ENCODE peak calls at places on chromosomes 13 and 19, in ten cellular contexts. U is heart right ventricle, I is astrocyte, P is uterus, X is cardiac fibroblast, J is psoas muscle, Q is fibroblast of lung, Y is fibroblast of villous mesenchyme, T is spleen, W is choroid plexus epithelial cell. E is an unnamed sample.

GRCh38 chr13:79679334-79679733 is 198.4 kb downstream of the NDFIP2 start:
- DNase-seq in U (peak), I (peak), P (peak), X (peak), J (peak), Q (peak), Y (peak), T (no peak), W (peak), E (peak)

GRCh38 chr13:30453727-30454126 is 12.0 kb downstream of the HMGB1 start:
- DNase-seq in U (no peak), I (no peak), P (no peak), X (peak), J (no peak), Q (no peak), Y (peak), T (no peak), W (peak), E (peak)

GRCh38 chr19:15448778-15449619 is 757 bp downstream of the WIZ start:
- DNase-seq in U (no peak), I (no peak), P (no peak), X (no peak), J (peak), Q (peak), Y (no peak), T (peak), W (no peak), E (no peak)

GRCh38 chr19:50357178-50358100 is 8.0 kb downstream of the NAPSA start:
- DNase-seq in U (peak), I (peak), P (peak), X (peak), J (peak), Q (peak), Y (peak), T (peak), W (peak), E (peak)

GRCh38 chr13:36275190-36276002 is 22.2 kb downstream of the CCDC169 start:
- DNase-seq in U (peak), I (peak), P (peak), X (peak), J (no peak), Q (peak), Y (peak), T (no peak), W (peak), E (peak)

GRCh38 chr19:48896191-48896720 is 2.3 kb downstream of the TULP2 start:
- DNase-seq in U (peak), I (no peak), P (peak), X (no peak), J (peak), Q (peak), Y (peak), T (peak), W (peak), E (peak)

GRCh38 chr19:18764591-18765051 is 26.5 kb downstream of the COMP start:
- DNase-seq in U (no peak), I (no peak), P (no peak), X (no peak), J (no peak), Q (no peak), Y (no peak), T (no peak), W (no peak), E (peak)

GRCh38 chr13:25375727-25376358 is 4.1 kb downstream of the ATP8A2 start:
- DNase-seq in U (peak), I (no peak), P (no peak), X (peak), J (no peak), Q (peak), Y (peak), T (no peak), W (peak), E (peak)

GRCh38 chr19:903266-903797 is 9.7 kb downstream of the R3HDM4 start:
- DNase-seq in U (no peak), I (peak), P (no peak), X (no peak), J (peak), Q (peak), Y (peak), T (no peak), W (no peak), E (no peak)

GRCh38 chr19:30788105-30788765 is 416.1 kb downstream of the ZNF536 start:
- DNase-seq in U (no peak), I (no peak), P (no peak), X (no peak), J (no peak), Q (no peak), Y (no peak), T (no peak), W (no peak), E (no peak)

GRCh38 chr19:52229524-52229923 is 39.7 kb downstream of the PPP2R1A start:
- DNase-seq in U (no peak), I (no peak), P (no peak), X (no peak), J (no peak), Q (no peak), Y (no peak), T (no peak), W (no peak), E (no peak)

GRCh38 chr13:106610511-106610910 is 42.6 kb upstream of the ARGLU1 start:
- DNase-seq in U (no peak), I (peak), P (no peak), X (peak), J (no peak), Q (peak), Y (no peak), T (no peak), W (peak), E (peak)

GRCh38 chr13:22332411-22332810 is 661.5 kb downstream of the FGF9 start:
- DNase-seq in U (no peak), I (no peak), P (no peak), X (no peak), J (no peak), Q (no peak), Y (no peak), T (no peak), W (no peak), E (no peak)

GRCh38 chr13:21676611-21677021 is 5.7 kb downstream of the FGF9 start:
- DNase-seq in U (no peak), I (no peak), P (no peak), X (no peak), J (no peak), Q (no peak), Y (no peak), T (no peak), W (no peak), E (no peak)

GRCh38 chr19:34999498-35000337 is at the start of gene GRAMD1A:
- DNase-seq in U (peak), I (peak), P (peak), X (peak), J (peak), Q (peak), Y (peak), T (peak), W (peak), E (peak)

GRCh38 chr13:111620586-111620985 is 300.1 kb downstream of the TEX29 start:
- DNase-seq in U (no peak), I (no peak), P (no peak), X (no peak), J (no peak), Q (no peak), Y (no peak), T (no peak), W (no peak), E (no peak)

GRCh38 chr19:3358919-3359849 is 7.2 kb upstream of the NFIC start:
- DNase-seq in U (peak), I (no peak), P (peak), X (no peak), J (peak), Q (peak), Y (peak), T (peak), W (peak), E (peak)

GRCh38 chr13:109818891-109819290 is 32.5 kb upstream of the IRS2 start:
- DNase-seq in U (no peak), I (peak), P (no peak), X (peak), J (no peak), Q (peak), Y (no peak), T (no peak), W (no peak), E (peak)

GRCh38 chr19:49442354-49442753 is 1.0 kb upstream of the SLC17A7 start:
- DNase-seq in U (peak), I (no peak), P (peak), X (no peak), J (peak), Q (no peak), Y (no peak), T (no peak), W (no peak), E (no peak)

GRCh38 chr13:102770435-102770834 is 3.2 kb downstream of the TEX30 start:
- DNase-seq in U (no peak), I (no peak), P (no peak), X (peak), J (no peak), Q (no peak), Y (no peak), T (no peak), W (peak), E (no peak)

GRCh38 chr13:94825507-94825906 is 113.2 kb upstream of the SOX21 start:
- DNase-seq in U (peak), I (peak), P (peak), X (peak), J (peak), Q (peak), Y (peak), T (no peak), W (peak), E (peak)

GRCh38 chr13:32538621-32539246 is at the start of gene N4BP2L2:
- DNase-seq in U (peak), I (peak), P (peak), X (peak), J (peak), Q (peak), Y (peak), T (peak), W (peak), E (peak)
- TF ChIP-seq CTCF in U (no peak), I (peak), P (peak), X (peak), J (no peak), Q (peak), Y (peak), T (no peak), W (peak), E (peak)

DNA sequence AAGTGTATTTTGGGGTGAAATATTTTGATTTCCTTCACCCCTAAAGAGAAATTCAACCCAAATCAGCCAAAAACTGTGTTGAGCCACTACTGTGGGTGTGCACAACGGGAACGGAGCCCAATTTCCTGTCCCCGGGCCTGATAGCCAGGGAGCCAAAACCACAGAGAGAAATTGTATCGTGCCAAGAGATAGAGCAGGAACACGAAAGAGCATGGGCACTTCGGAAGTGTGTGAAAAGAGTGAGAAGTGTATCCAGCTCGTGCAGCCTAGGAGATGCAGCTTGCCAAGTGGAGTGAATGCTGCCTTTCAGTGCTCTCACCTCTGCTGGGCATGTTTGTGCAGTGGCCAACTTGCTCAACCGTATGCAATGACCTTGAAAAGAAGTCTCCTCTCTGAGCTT is 19.4 kb upstream of the PLEKHF1 start:
- DNase-seq in U (peak), I (peak), P (no peak), X (peak), J (peak), Q (peak), Y (no peak), T (peak), W (peak), E (peak)
- H3K4me3 ChIP-seq in U (no peak), I (peak), P (no peak), X (no peak), J (no peak), Q (no peak), Y (no peak), T (no peak), W (no peak), E (no peak)

GRCh38 chr13:59166174-59166573 is 997.6 kb downstream of the DIAPH3 start:
- DNase-seq in U (no peak), I (no peak), P (no peak), X (no peak), J (no peak), Q (peak), Y (no peak), T (no peak), W (peak), E (no peak)
- TF ChIP-seq CTCF in U (no peak), I (no peak), P (no peak), X (no peak), J (no peak), Q (no peak), Y (no peak), T (no peak), W (no peak), E (no peak)

GRCh38 chr13:50387124-50387581 is 371.9 kb downstream of the KCNRG start:
- DNase-seq in U (peak), I (peak), P (peak), X (peak), J (peak), Q (peak), Y (no peak), T (peak), W (peak), E (peak)
- H3K4me3 ChIP-seq in U (peak), I (no peak), P (no peak), X (no peak), J (peak), Q (no peak), Y (no peak), T (no peak), W (no peak), E (peak)

DNA sequence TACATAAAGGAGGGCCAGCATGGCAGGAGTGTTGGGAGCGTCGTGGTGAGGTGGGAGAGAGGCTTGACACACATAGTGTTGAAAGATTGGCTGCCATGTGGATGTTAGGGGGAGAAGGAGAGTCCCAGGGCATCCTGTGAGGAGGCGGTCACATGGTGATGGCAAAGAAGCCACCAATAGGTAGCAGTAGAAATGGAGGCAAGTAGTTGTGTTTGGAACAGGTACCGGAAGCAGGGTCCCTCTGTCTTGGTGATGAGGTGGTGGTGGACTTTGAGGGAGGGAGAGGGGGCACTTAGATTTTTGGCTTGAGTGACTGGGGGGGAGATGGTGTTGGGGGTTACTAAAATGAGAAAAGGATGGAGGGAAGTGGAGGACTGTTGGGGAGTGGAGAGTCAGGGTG is 193.2 kb upstream of the RNF113B start:
- DNase-seq in U (no peak), I (no peak), P (no peak), X (no peak), J (no peak), Q (no peak), Y (no peak), T (no peak), W (no peak), E (no peak)
- TF ChIP-seq CTCF in U (no peak), I (no peak), P (no peak), X (no peak), J (no peak), Q (no peak), Y (no peak), T (no peak), W (no peak), E (no peak)

DNA sequence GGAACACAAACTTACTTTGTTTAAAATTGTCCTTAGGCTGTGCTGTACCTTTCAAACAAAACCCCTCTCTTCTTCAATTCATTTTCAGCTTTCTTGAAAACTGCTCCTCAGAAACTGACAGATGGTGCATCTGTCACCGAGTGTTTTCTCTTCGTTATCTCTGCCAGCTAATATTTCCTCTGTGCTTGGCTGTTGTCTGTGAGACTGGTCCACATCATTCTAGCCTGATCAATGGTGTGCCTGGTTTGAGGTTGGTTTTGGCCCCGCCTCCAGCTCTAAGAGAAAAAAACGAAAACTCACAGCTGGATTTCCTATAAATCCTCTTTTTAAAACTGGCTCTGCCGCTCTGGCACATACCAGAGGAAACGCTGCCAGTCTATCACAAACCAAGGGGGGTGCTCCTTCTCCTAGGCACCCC is 79.7 kb downstream of the STARD13 start:
- DNase-seq in U (peak), I (no peak), P (no peak), X (peak), J (no peak), Q (peak), Y (peak), T (no peak), W (peak), E (peak)
- H3K4me3 ChIP-seq in U (peak), I (no peak), P (peak), X (no peak), J (peak), Q (no peak), Y (peak), T (peak), W (peak), E (no peak)

DNA sequence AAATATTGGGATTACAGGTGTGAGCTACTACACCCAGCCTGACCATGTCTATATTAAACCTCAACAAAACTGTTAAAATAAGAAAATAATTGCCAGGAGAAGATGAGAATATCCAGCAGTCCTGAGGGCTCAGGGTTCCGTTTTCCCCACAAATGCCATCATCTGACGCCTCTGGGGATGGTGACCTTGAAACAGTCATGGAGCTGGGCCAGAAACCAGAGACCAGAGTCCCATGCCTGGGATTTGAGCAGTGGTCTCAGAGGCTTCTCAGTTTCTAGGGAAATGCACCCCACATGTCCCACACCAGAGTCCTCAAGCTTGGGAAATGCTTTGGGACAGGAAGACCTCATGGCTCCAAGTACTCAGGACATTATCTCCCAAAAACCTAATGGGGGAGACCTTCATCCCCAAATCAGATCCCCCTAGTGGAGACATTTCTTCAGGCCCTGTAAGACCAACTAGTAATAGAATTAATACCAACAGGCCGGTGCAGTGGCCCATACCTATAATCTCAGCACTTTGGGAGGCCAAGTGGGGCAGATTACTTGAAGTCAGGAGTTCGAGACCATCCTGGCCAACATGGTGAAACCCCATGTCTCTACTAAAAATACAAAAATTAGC is 2.9 kb upstream of the MAP1S start:
- DNase-seq in U (no peak), I (no peak), P (no peak), X (no peak), J (no peak), Q (no peak), Y (no peak), T (no peak), W (no peak), E (no peak)
- TF ChIP-seq CTCF in U (no peak), I (no peak), P (no peak), X (peak), J (no peak), Q (no peak), Y (peak), T (no peak), W (peak), E (peak)

E was measured in AG10803.